ENCODE peak calls at places on chromosomes 6 and 20, in four cellular contexts. K, Q, U and N are unnamed samples.

GRCh38 chr6:53611342-53611741 is 54.2 kb downstream of the KLHL31 start:
- DNase-seq in K (no peak), Q (no peak), U (no peak), N (no peak)

GRCh38 chr20:58251979-58252591 is 23.6 kb upstream of the ANKRD60 start:
- DNase-seq in K (peak), Q (no peak), U (peak), N (peak)

GRCh38 chr6:73354389-73354651 is 244 bp upstream of the DPPA5 start:
- DNase-seq in K (no peak), Q (no peak), U (no peak), N (no peak)

GRCh38 chr6:110325197-110325596 is 33.0 kb downstream of the METTL24 start:
- DNase-seq in K (peak), Q (no peak), U (no peak), N (peak)

GRCh38 chr6:152160346-152160745 is 352.9 kb downstream of the ESR1 start:
- DNase-seq in K (no peak), Q (no peak), U (no peak), N (no peak)

GRCh38 chr6:112877134-112878100 is 530.3 kb downstream of the RFPL4B start:
- DNase-seq in K (no peak), Q (no peak), U (no peak), N (no peak)

GRCh38 chr6:36120539-36120938 is 9.8 kb upstream of the MAPK13 start:
- DNase-seq in K (no peak), Q (peak), U (no peak), N (no peak)

GRCh38 chr6:90445533-90446108 is 141.3 kb downstream of the MAP3K7 start:
- DNase-seq in K (no peak), Q (no peak), U (no peak), N (no peak)

GRCh38 chr6:22808466-22808865 is 239.1 kb downstream of the HDGFL1 start:
- DNase-seq in K (no peak), Q (no peak), U (no peak), N (no peak)

GRCh38 chr6:15504581-15505350 is 158.1 kb downstream of the DTNBP1 start:
- DNase-seq in K (peak), Q (peak), U (peak), N (no peak)

GRCh38 chr20:48709744-48710143 is 118.1 kb downstream of the PREX1 start:
- DNase-seq in K (no peak), Q (no peak), U (no peak), N (no peak)

GRCh38 chr6:85942844-85943243 is 300.2 kb upstream of the SYNCRIP start:
- DNase-seq in K (no peak), Q (no peak), U (no peak), N (no peak)

GRCh38 chr20:63112491-63113219 is 103.3 kb downstream of the YTHDF1 start:
- DNase-seq in K (no peak), Q (no peak), U (no peak), N (no peak)

GRCh38 chr6:14703586-14703985 is 542.3 kb upstream of the JARID2 start:
- DNase-seq in K (no peak), Q (no peak), U (no peak), N (no peak)

GRCh38 chr20:31894980-31895675 is 24.7 kb downstream of the TTLL9 start:
- DNase-seq in K (peak), Q (peak), U (no peak), N (no peak)

GRCh38 chr6:39197521-39198500 is 31.5 kb downstream of the KCNK5 start:
- DNase-seq in K (no peak), Q (no peak), U (no peak), N (no peak)

GRCh38 chr6:126172151-126172550 is 167.8 kb upstream of the CENPW start:
- DNase-seq in K (no peak), Q (no peak), U (no peak), N (no peak)

GRCh38 chr6:168181776-168182765 is 103.1 kb upstream of the FRMD1 start:
- DNase-seq in K (no peak), Q (no peak), U (no peak), N (no peak)

GRCh38 chr20:44025756-44026155 is 111.1 kb downstream of the TOX2 start:
- DNase-seq in K (no peak), Q (no peak), U (no peak), N (no peak)

GRCh38 chr6:166025149-166025898 is 142.3 kb downstream of the TBXT start:
- DNase-seq in K (no peak), Q (no peak), U (no peak), N (no peak)

GRCh38 chr6:12576389-12576788 is 140.2 kb upstream of the PHACTR1 start:
- DNase-seq in K (no peak), Q (no peak), U (no peak), N (no peak)

GRCh38 chr6:3384346-3385143 is 72.3 kb downstream of the SLC22A23 start:
- DNase-seq in K (no peak), Q (peak), U (no peak), N (no peak)

GRCh38 chr20:45366631-45367030 is 3.7 kb downstream of the SYS1 start:
- DNase-seq in K (no peak), Q (no peak), U (no peak), N (no peak)

DNA sequence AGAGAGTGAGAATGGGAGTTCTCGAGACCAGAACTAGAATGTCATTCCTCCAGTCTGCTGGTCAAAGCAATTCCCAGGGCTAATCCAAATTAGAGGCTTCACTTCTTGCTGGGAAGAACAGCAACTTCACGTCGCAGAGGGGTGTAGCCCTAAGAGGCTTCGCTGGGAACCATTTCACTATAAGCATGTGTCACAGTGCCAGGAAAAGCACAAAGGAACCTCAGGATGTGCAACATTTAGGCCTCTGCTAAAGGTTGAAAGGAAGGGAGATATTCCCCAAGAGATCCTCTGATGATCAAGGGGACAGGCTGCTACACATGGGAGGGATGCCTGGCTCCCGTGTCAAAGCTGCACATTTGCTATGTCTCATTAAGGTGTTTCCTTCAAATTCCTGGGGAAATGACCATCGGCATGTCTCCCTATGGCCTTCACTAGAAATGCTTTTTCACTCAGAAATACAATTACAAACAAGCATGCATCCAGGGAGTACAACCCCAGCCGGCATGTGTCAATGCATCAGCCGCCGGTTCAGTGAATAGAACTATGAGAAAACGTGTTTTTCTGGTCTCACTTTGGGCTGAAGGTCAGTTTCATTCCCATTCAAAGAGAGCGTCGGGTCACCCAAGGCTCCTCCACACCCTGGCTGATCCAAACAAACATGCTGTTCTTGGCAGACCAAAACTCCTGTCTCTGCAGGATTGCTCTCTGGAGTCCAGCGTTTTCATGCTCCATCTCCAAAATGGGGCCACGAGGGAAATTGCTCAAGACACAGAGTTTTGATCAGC is 35.7 kb upstream of the NXT1 start:
- DNase-seq in K (no peak), Q (no peak), U (no peak), N (no peak)
- H3K27ac ChIP-seq in K (no peak), Q (peak), U (no peak), N (no peak)

GRCh38 chr20:61435823-61436220 is 183.8 kb downstream of the CDH4 start:
- DNase-seq in K (no peak), Q (no peak), U (no peak), N (no peak)
- H3K27ac ChIP-seq in K (no peak), Q (no peak), U (peak), N (peak)

GRCh38 chr6:81821449-81821848 is 69.0 kb upstream of the TENT5A start:
- DNase-seq in K (no peak), Q (no peak), U (no peak), N (no peak)
- H3K27ac ChIP-seq in K (no peak), Q (peak), U (no peak), N (no peak)

GRCh38 chr6:7150381-7151064 is 42.8 kb downstream of the RREB1 start:
- DNase-seq in K (no peak), Q (no peak), U (no peak), N (no peak)

GRCh38 chr6:7145269-7146078 is 37.7 kb downstream of the RREB1 start:
- DNase-seq in K (no peak), Q (no peak), U (no peak), N (peak)

GRCh38 chr6:7147051-7147671 is 39.4 kb downstream of the RREB1 start:
- DNase-seq in K (no peak), Q (no peak), U (no peak), N (no peak)

GRCh38 chr6:7146079-7146828 is 38.5 kb downstream of the RREB1 start:
- DNase-seq in K (peak), Q (peak), U (no peak), N (no peak)

GRCh38 chr6:7148100-7148822 is 40.5 kb downstream of the RREB1 start:
- DNase-seq in K (no peak), Q (no peak), U (no peak), N (peak)
- H3K27ac ChIP-seq in K (peak), Q (no peak), U (peak), N (peak)

GRCh38 chr6:17630511-17631073 is 30.5 kb downstream of the FAM8A1 start:
- DNase-seq in K (peak), Q (no peak), U (no peak), N (no peak)

GRCh38 chr6:17635568-17635967 is 35.5 kb downstream of the FAM8A1 start:
- DNase-seq in K (no peak), Q (no peak), U (no peak), N (no peak)

GRCh38 chr6:17632929-17633328 is 32.8 kb downstream of the FAM8A1 start:
- DNase-seq in K (no peak), Q (no peak), U (no peak), N (no peak)

GRCh38 chr6:17629824-17630510 is 29.9 kb downstream of the FAM8A1 start:
- DNase-seq in K (no peak), Q (no peak), U (no peak), N (no peak)

DNA sequence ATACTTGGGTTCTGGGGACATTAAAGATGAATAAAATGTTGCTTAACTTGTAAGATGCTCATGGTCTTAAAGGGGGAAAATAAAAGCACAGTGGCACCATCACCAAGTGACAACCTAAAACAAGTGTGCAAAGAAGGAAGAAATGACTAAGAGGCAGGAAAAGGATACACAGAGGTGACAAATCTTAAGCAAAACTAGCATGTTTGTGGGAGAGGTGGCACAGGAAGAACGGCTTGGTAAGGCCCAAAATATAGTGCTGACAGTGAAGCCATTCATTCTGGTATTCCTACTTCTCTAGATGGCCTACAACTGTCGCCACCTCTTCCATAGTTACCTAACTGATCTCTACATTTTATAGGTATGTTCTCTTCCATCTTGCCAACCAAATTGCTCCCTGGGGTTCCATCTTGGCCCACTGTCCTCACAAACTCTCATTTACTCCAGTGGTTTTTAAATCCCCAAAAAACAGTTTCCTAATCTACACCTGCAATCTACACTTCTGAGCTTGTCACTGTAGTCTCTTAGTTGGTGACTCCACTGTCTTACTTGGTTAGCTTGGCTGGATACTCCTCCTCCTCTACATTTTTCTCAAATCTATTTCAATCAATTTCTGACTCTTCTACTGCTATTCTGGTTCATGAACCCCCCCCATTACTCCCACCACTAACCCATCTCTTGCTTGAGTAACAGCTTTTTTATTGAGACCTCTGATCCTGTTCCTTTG is 33.5 kb downstream of the FAM8A1 start:
- DNase-seq in K (no peak), Q (no peak), U (no peak), N (no peak)
- H3K27ac ChIP-seq in K (no peak), Q (no peak), U (no peak), N (no peak)

DNA sequence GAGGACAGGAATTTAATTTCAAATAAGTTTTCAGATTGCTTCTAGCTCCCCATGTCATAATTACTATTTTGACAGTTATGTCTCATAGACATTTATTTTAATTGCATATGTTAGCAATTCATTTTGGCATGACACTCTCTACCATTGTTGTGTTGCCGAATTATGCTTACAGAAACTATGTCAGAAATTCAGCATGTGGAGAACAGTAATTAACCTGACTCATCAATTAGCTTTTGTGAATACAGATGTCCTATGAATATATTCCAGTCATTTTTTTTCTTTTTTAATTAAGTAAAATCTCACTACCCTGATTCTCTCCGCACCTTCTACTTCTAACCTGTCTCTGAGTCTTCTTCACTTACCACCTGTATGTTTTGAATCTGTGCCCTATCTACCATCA is 105.1 kb downstream of the NKAIN2 start:
- DNase-seq in K (no peak), Q (no peak), U (no peak), N (no peak)
- H3K27ac ChIP-seq in K (no peak), Q (no peak), U (no peak), N (no peak)

DNA sequence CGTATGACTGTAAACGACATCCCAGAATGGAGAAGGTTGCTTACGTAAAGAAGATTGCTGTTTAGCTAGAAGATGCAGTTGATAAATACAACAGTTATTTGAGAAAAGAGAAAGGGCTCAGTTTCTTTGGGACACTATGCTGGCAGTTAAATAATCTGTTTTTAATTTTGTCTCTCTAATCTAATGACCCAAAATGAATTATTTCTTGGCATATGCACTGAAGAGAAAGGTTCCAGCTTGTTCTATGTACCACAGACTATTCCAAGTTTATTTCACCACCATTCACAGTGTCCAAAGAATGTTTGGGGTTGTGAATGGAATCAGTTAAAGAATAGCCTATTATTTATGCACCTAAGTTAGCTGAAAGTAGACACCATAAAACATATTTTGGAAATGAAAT is 449.9 kb downstream of the RNF144B start:
- DNase-seq in K (no peak), Q (no peak), U (no peak), N (no peak)
- H3K27ac ChIP-seq in K (no peak), Q (no peak), U (no peak), N (no peak)

DNA sequence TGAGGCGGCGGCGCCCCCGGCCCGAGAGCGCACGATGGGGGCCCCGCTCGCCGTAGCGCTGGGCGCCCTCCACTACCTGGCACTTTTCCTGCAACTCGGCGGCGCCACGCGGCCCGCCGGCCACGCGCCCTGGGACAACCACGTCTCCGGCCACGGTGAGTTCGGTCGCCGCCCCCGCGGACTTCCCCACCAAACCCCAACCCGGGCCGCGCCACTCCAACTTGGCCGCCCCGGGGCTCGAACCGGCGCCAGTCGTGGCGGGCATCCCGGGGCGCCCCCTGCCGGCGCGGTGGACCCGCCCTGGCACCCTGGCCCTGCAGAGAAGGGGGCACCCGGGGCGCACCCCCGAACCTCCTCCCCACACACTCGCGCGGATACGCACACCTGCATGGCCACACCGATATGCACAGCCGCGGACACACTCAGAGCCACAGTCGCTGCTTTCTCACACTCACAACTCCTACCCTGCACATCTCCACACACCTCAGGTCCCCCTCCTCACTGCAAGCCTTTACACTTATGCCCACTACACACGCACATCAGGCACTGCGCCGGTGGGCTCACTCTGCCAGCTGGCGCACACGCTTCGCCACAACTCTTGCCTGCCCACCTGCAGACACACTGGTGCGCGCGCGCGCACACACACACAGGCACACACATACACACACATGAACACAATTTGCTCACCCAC is 535 bp downstream of the VSTM2L start:
- DNase-seq in K (no peak), Q (no peak), U (no peak), N (no peak)
- H3K27ac ChIP-seq in K (no peak), Q (no peak), U (no peak), N (no peak)

DNA sequence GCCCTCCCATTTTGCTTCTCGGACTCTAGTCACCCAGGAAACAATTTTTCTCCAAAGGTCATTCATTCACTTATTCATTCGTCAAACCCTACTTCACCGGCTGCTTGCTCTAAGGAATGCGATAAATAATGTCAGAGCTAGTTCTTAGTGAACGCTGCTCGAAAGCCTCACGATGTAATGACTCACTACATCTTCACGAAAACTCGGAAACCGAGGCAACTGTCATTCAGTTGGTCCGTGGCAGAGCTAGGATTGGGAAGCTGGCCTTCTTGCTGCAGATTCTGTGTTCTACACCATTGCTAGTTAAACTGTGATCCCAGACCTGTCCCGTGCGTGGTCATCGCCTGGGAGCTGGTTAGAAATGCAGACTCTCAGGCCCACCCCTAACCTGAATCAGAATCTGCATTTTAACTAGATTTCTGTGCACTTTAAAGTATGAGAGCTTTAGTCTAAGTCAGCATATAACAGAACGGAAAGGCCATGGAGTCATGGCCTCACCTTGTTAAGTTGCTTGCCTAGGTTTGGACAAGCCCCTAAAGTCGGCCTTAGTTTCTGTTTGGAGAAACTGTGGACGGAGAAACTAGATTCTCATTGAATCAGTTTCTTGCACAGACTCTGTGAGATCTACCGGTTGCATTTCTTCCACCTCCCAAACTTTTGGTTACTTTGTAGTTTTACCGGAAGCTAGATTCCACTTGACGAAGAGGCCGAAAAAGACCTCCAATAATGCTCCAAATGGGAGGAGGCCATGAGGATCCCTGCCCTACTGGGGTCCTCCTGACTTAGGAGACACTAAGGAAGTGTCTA is 640 bp upstream of the CCND3 start:
- DNase-seq in K (no peak), Q (no peak), U (peak), N (no peak)
- H3K27ac ChIP-seq in K (no peak), Q (peak), U (peak), N (peak)

GRCh38 chr6:159441704-159441981 is 251.4 kb downstream of the SOD2 start:
- DNase-seq in K (no peak), Q (no peak), U (no peak), N (no peak)
- H3K27ac ChIP-seq in K (no peak), Q (no peak), U (no peak), N (no peak)